ENCODE peak calls at places on chromosomes 12 and 14, in four cellular contexts. C is psoas muscle; E is CD8-positive, alpha-beta T cell; A is A673. F is an unnamed sample.

GRCh38 chr12:101044512-101045074 is 165.4 kb downstream of the SLC5A8 start:
- DNase-seq in C (no peak), E (no peak), A (no peak), F (no peak)

GRCh38 chr12:100955139-100955538 is 160.6 kb downstream of the ANO4 start:
- DNase-seq in C (no peak), E (no peak), A (peak; percentile 50), F (no peak)

GRCh38 chr12:96193725-96194571 is at the start of gene ELK3:
- DNase-seq in C (peak; percentile 81), E (peak; percentile 78), A (peak; percentile 83), F (peak; percentile 70)

GRCh38 chr14:41505491-41505890 is 101.2 kb upstream of the LRFN5 start:
- DNase-seq in C (no peak), E (no peak), A (peak; percentile 2), F (no peak)

GRCh38 chr14:40164083-40164482 is 731.9 kb upstream of the FBXO33 start:
- DNase-seq in C (no peak), E (no peak), A (no peak), F (no peak)

GRCh38 chr12:14954269-14954668 is 7.1 kb downstream of the ARHGDIB start:
- DNase-seq in C (no peak), E (no peak), A (no peak), F (peak; percentile 59)

GRCh38 chr14:64720190-64720589 is 16.0 kb downstream of the PLEKHG3 start:
- DNase-seq in C (peak; percentile 13), E (no peak), A (no peak), F (no peak)

GRCh38 chr14:24297190-24297964 is 2.2 kb downstream of the DHRS1 start:
- DNase-seq in C (no peak), E (no peak), A (peak; percentile 45), F (no peak)

GRCh38 chr12:75315518-75315917 is 14.6 kb downstream of the CAPS2 start:
- DNase-seq in C (no peak), E (no peak), A (no peak), F (no peak)

GRCh38 chr14:45810152-45810872 is 557.3 kb upstream of the MIS18BP1 start:
- DNase-seq in C (no peak), E (no peak), A (peak; percentile 21), F (no peak)

GRCh38 chr14:101843038-101843437 is 81.5 kb downstream of the PPP2R5C start:
- DNase-seq in C (no peak), E (no peak), A (no peak), F (no peak)

GRCh38 chr14:22536853-22537338 is 52.1 kb downstream of the DAD1 start:
- DNase-seq in C (peak; percentile 60), E (peak; percentile 81), A (peak; percentile 92), F (peak; percentile 64)

GRCh38 chr14:89616425-89617141 is 199.6 kb upstream of the FOXN3 start:
- DNase-seq in C (no peak), E (no peak), A (peak; percentile 47), F (peak; percentile 80)

GRCh38 chr14:85601246-85601645 is 71.3 kb downstream of the FLRT2 start:
- DNase-seq in C (no peak), E (no peak), A (peak; percentile 84), F (no peak)

GRCh38 chr12:85564786-85565185 is 271.4 kb downstream of the RASSF9 start:
- DNase-seq in C (no peak), E (no peak), A (no peak), F (no peak)

GRCh38 chr12:80792861-80793260 is 76.1 kb downstream of the MYF5 start:
- DNase-seq in C (no peak), E (no peak), A (no peak), F (no peak)

GRCh38 chr12:57758566-57759359 is 3.9 kb downstream of the MARCHF9 start:
- DNase-seq in C (no peak), E (no peak), A (no peak), F (no peak)

GRCh38 chr14:66650491-66650911 is 142.6 kb downstream of the GPHN start:
- DNase-seq in C (no peak), E (no peak), A (no peak), F (no peak)

GRCh38 chr12:116368196-116369194 is 91.0 kb upstream of the MED13L start:
- DNase-seq in C (no peak), E (no peak), A (no peak), F (no peak)

GRCh38 chr14:105335735-105336476 is 21.4 kb downstream of the PACS2 start:
- DNase-seq in C (peak; percentile 85), E (no peak), A (no peak), F (no peak)

GRCh38 chr12:19316420-19316819 is 122.9 kb upstream of the AEBP2 start:
- DNase-seq in C (no peak), E (no peak), A (no peak), F (no peak)

GRCh38 chr12:71243375-71243774 is 85.6 kb upstream of the TSPAN8 start:
- DNase-seq in C (no peak), E (no peak), A (no peak), F (no peak)

GRCh38 chr14:92656306-92656705 is 92.1 kb downstream of the LGMN start:
- DNase-seq in C (no peak), E (no peak), A (no peak), F (no peak)

GRCh38 chr14:24837280-24838046 is 203.5 kb upstream of the GZMB start:
- DNase-seq in C (no peak), E (no peak), A (no peak), F (no peak)

GRCh38 chr12:109222062-109222461 is 87.0 kb downstream of the FOXN4 start:
- DNase-seq in C (no peak), E (no peak), A (no peak), F (no peak)

GRCh38 chr14:104724981-104725771 is 1.1 kb downstream of the ADSS1 start:
- DNase-seq in C (peak; percentile 91), E (no peak), A (peak; percentile 33), F (no peak)

GRCh38 chr12:119176267-119177055 is 2.3 kb upstream of the HSPB8 start:
- DNase-seq in C (peak; percentile 98), E (no peak), A (peak; percentile 68), F (no peak)

GRCh38 chr14:93734961-93735360 is 53.3 kb downstream of the PRIMA1 start:
- DNase-seq in C (no peak), E (no peak), A (no peak), F (no peak)

GRCh38 chr14:105476937-105477658 is 2.5 kb downstream of the CRIP2 start:
- DNase-seq in C (no peak), E (no peak), A (no peak), F (no peak)

GRCh38 chr12:56530390-56531055 is 8.9 kb downstream of the RBMS2 start:
- DNase-seq in C (no peak), E (no peak), A (no peak), F (no peak)

GRCh38 chr14:104293851-104294627 is 155.7 kb downstream of the KIF26A start:
- DNase-seq in C (peak; percentile 42), E (no peak), A (peak; percentile 46), F (no peak)

GRCh38 chr12:131088701-131089525 is 135.2 kb downstream of the ADGRD1 start:
- DNase-seq in C (no peak), E (no peak), A (no peak), F (no peak)

GRCh38 chr12:129676411-129676810 is 227.4 kb downstream of the TMEM132D start:
- DNase-seq in C (no peak), E (no peak), A (no peak), F (no peak)

GRCh38 chr12:29957835-29958234 is 174.1 kb upstream of the TMTC1 start:
- DNase-seq in C (no peak), E (no peak), A (no peak), F (no peak)

GRCh38 chr14:37452323-37452722 is 142.7 kb downstream of the FOXA1 start:
- DNase-seq in C (no peak), E (no peak), A (no peak), F (no peak)

GRCh38 chr12:25839470-25839869 is 119.0 kb upstream of the RASSF8 start:
- DNase-seq in C (no peak), E (no peak), A (no peak), F (no peak)

GRCh38 chr12:122749569-122750332 is 2.9 kb upstream of the DENR start:
- DNase-seq in C (no peak), E (no peak), A (peak; percentile 48), F (no peak)

GRCh38 chr14:99191663-99192621 is 80.1 kb downstream of the BCL11B start:
- DNase-seq in C (peak; percentile 60), E (peak; percentile 73), A (peak; percentile 81), F (peak; percentile 71)
- H3K4me1 ChIP-seq in C (peaks cover 4% of the 10 kb centered on the region), E (peaks cover 97% of the 10 kb centered on the region), A (peaks cover 93% of the 10 kb centered on the region), F (peaks cover 94% of the 10 kb centered on the region)

DNA sequence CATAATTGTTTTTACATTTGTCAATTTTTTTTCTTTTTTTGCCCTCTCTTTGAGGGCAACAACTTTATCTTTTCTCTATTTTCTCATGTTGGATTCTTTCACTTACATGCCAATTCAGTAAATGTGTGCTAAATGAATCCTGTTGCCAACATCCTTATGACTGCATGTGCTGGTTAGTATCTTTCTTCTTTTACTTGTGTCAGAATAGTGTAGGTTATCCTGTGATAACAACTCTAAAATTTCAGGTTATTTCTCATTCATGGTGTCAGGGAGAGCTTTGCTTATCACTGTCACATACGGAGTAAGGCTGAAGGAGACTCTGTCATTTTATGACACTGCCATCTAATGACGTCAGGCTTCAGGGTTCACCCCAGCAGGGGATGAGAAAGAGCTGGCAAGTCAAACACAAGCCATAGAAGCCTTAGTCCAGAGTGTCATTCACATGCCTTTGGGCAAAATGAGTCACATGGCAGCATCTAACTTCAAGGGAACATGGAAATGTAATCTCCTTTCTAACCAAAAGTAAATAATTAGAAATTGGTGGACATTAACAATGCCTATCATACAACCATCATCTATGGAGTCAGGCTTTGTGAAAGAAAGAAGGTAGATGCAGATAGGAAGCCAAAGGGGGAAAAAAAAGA is 242.5 kb upstream of the ATP2B1 start:
- DNase-seq in C (no peak), E (no peak), A (peak; percentile 48), F (no peak)
- H3K4me1 ChIP-seq in C (peaks cover 8% of the 10 kb centered on the region), E (peaks cover 36% of the 10 kb centered on the region), A (peaks cover 35% of the 10 kb centered on the region), F (peaks cover 48% of the 10 kb centered on the region)

DNA sequence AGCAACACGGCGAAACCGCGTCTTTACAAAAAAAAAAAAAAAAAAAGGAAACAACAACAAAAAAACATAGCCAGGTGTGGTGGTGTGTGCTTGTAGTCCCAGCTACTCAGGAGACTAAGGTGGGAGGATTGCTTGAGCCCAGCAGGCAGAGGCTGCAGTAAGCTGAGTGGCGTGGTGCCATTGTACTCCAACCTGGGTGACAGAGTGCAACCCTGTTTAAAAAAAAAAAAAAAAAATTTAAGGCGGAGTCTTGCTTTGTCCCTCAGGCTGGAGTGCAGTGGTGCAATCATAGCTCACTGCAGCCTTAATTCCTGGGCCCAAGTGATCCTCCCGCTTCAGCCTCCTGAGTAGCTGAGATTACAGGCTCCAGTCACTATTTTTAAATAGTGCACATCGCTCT is 18.2 kb upstream of the FIGNL2 start:
- DNase-seq in C (peak; percentile 13), E (no peak), A (no peak), F (no peak)
- H3K4me1 ChIP-seq in C (peaks cover 11% of the 10 kb centered on the region), E (peaks cover 19% of the 10 kb centered on the region), A (peaks cover 30% of the 10 kb centered on the region), F (peaks cover 9% of the 10 kb centered on the region)

DNA sequence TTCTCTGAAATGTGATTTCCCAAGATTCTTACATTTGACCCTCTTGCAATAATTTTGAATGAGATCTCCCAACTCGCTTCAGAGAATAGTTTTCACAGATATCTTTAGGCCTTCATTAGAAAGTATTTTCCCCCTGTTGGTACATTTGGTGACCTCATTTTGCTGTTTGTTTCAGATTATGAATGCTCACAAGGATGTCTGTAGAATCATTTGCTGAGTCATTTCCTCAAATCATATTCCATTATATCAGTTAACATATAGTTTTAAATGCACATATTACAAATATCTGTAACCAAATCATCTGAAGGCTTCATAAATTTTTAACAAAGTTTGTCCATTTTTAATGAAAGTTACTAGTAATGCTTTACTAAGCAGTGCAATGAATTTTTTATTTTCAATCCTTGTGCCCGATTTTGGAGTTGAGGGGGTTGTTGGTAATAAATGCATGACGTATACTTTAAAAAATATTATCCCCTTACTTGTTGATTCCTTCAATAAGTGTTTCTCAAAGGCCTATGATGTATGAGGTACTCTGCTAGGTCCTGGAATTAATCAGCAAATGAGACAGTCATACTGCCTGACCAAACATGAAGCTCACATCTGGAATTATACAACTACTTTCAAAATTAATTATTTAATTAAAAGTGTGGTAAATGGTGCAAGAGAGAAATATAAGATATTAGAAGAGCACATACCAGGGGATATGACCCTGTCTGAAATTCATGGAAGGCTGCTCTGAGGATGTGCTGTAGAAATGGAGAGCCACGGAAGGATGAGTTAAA is 126.9 kb upstream of the RAP1B start:
- DNase-seq in C (no peak), E (no peak), A (peak; percentile 14), F (no peak)
- H3K4me1 ChIP-seq in C (no peaks in the 10 kb centered on the region), E (peaks cover 20% of the 10 kb centered on the region), A (peaks cover 24% of the 10 kb centered on the region), F (peaks cover 28% of the 10 kb centered on the region)

F was measured in CD4-positive, alpha-beta memory T cell.